ENCODE peak calls at places on chromosomes 5 and 9, in eight cellular contexts. One of them, this sample, is unnamed.

GRCh38 chr9:112945620-112946208 is 55.0 kb upstream of the SLC46A2 start:
- DNase-seq in sigmoid colon: no peak
- DNase-seq in GM12865: no peak
- DNase-seq in spleen: no peak
- DNase-seq in bronchial epithelial cell: no peak
- DNase-seq in fibroblast of villous mesenchyme: no peak
- DNase-seq in lower lobe of right lung: no peak
- DNase-seq in OCI-LY7: no peak
- DNase-seq in this sample: no peak

GRCh38 chr9:80885894-80886293 is 803.5 kb downstream of the TLE1 start:
- DNase-seq in GM12865: no peak
- DNase-seq in sigmoid colon: no peak
- DNase-seq in bronchial epithelial cell: peak; percentile 8
- DNase-seq in spleen: no peak
- DNase-seq in OCI-LY7: no peak
- DNase-seq in fibroblast of villous mesenchyme: peak; percentile 5
- DNase-seq in lower lobe of right lung: no peak
- DNase-seq in this sample: no peak

GRCh38 chr5:142800776-142801494 is 30.8 kb downstream of the ARHGAP26 start:
- DNase-seq in bronchial epithelial cell: no peak
- DNase-seq in OCI-LY7: peak; percentile 85
- DNase-seq in sigmoid colon: no peak
- DNase-seq in spleen: no peak
- DNase-seq in fibroblast of villous mesenchyme: no peak
- DNase-seq in GM12865: peak; percentile 65
- DNase-seq in lower lobe of right lung: no peak
- DNase-seq in this sample: peak; percentile 62

GRCh38 chr9:6667633-6668280 is 22.2 kb upstream of the GLDC start:
- DNase-seq in bronchial epithelial cell: peak; percentile 47
- DNase-seq in fibroblast of villous mesenchyme: peak; percentile 37
- DNase-seq in GM12865: peak; percentile 56
- DNase-seq in lower lobe of right lung: no peak
- DNase-seq in OCI-LY7: peak; percentile 55
- DNase-seq in spleen: no peak
- DNase-seq in sigmoid colon: no peak
- DNase-seq in this sample: no peak

GRCh38 chr9:119280740-119281485 is 88.3 kb downstream of the BRINP1 start:
- DNase-seq in spleen: no peak
- DNase-seq in bronchial epithelial cell: no peak
- DNase-seq in OCI-LY7: no peak
- DNase-seq in fibroblast of villous mesenchyme: no peak
- DNase-seq in GM12865: peak; percentile 10
- DNase-seq in sigmoid colon: no peak
- DNase-seq in lower lobe of right lung: no peak
- DNase-seq in this sample: no peak

GRCh38 chr5:173163219-173163618 is 18.9 kb downstream of the BNIP1 start:
- DNase-seq in OCI-LY7: no peak
- DNase-seq in sigmoid colon: no peak
- DNase-seq in GM12865: no peak
- DNase-seq in bronchial epithelial cell: no peak
- DNase-seq in fibroblast of villous mesenchyme: no peak
- DNase-seq in lower lobe of right lung: no peak
- DNase-seq in spleen: no peak
- DNase-seq in this sample: no peak

GRCh38 chr5:95730730-95731570 is at the start of gene RHOBTB3:
- DNase-seq in spleen: peak; percentile 91
- DNase-seq in lower lobe of right lung: peak; percentile 88
- DNase-seq in GM12865: peak; percentile 71
- DNase-seq in fibroblast of villous mesenchyme: peak; percentile 96
- DNase-seq in OCI-LY7: peak; percentile 38
- DNase-seq in bronchial epithelial cell: peak; percentile 69
- DNase-seq in sigmoid colon: peak; percentile 96
- DNase-seq in this sample: peak; percentile 56

GRCh38 chr5:144032375-144032774 is 138.1 kb downstream of the YIPF5 start:
- DNase-seq in bronchial epithelial cell: no peak
- DNase-seq in GM12865: no peak
- DNase-seq in spleen: no peak
- DNase-seq in fibroblast of villous mesenchyme: no peak
- DNase-seq in OCI-LY7: no peak
- DNase-seq in sigmoid colon: no peak
- DNase-seq in lower lobe of right lung: no peak
- DNase-seq in this sample: no peak

GRCh38 chr5:54651482-54652076 is 134.0 kb downstream of the SNX18 start:
- DNase-seq in lower lobe of right lung: peak; percentile 75
- DNase-seq in bronchial epithelial cell: peak; percentile 84
- DNase-seq in OCI-LY7: no peak
- DNase-seq in sigmoid colon: peak; percentile 87
- DNase-seq in fibroblast of villous mesenchyme: no peak
- DNase-seq in spleen: no peak
- DNase-seq in GM12865: no peak
- DNase-seq in this sample: no peak

GRCh38 chr5:40477856-40478546 is 201.7 kb upstream of the PTGER4 start:
- DNase-seq in GM12865: no peak
- DNase-seq in bronchial epithelial cell: peak; percentile 68
- DNase-seq in fibroblast of villous mesenchyme: no peak
- DNase-seq in lower lobe of right lung: no peak
- DNase-seq in sigmoid colon: peak; percentile 72
- DNase-seq in spleen: no peak
- DNase-seq in OCI-LY7: no peak
- DNase-seq in this sample: no peak

GRCh38 chr5:129003232-129003631 is 37.9 kb downstream of the SLC27A6 start:
- DNase-seq in OCI-LY7: no peak
- DNase-seq in spleen: no peak
- DNase-seq in bronchial epithelial cell: peak; percentile 58
- DNase-seq in fibroblast of villous mesenchyme: no peak
- DNase-seq in GM12865: peak; percentile 6
- DNase-seq in lower lobe of right lung: no peak
- DNase-seq in sigmoid colon: no peak
- DNase-seq in this sample: no peak

GRCh38 chr5:171984748-171985419 is 21.6 kb downstream of the FBXW11 start:
- DNase-seq in GM12865: peak; percentile 58
- DNase-seq in bronchial epithelial cell: peak; percentile 82
- DNase-seq in spleen: no peak
- DNase-seq in fibroblast of villous mesenchyme: peak; percentile 90
- DNase-seq in sigmoid colon: no peak
- DNase-seq in OCI-LY7: no peak
- DNase-seq in lower lobe of right lung: no peak
- DNase-seq in this sample: no peak

GRCh38 chr9:78351816-78352215 is 54.9 kb downstream of the PSAT1 start:
- DNase-seq in spleen: no peak
- DNase-seq in sigmoid colon: no peak
- DNase-seq in bronchial epithelial cell: no peak
- DNase-seq in fibroblast of villous mesenchyme: no peak
- DNase-seq in OCI-LY7: no peak
- DNase-seq in GM12865: no peak
- DNase-seq in lower lobe of right lung: no peak
- DNase-seq in this sample: no peak

GRCh38 chr9:122228906-122229837 is at the start of gene LHX6:
- DNase-seq in bronchial epithelial cell: peak; percentile 29
- DNase-seq in fibroblast of villous mesenchyme: peak; percentile 15
- DNase-seq in OCI-LY7: no peak
- DNase-seq in GM12865: no peak
- DNase-seq in lower lobe of right lung: no peak
- DNase-seq in spleen: no peak
- DNase-seq in sigmoid colon: no peak
- DNase-seq in this sample: no peak

GRCh38 chr5:121199238-121199999 is 652.3 kb upstream of the FTMT start:
- DNase-seq in sigmoid colon: peak; percentile 40
- DNase-seq in lower lobe of right lung: no peak
- DNase-seq in GM12865: no peak
- DNase-seq in spleen: no peak
- DNase-seq in fibroblast of villous mesenchyme: peak; percentile 86
- DNase-seq in bronchial epithelial cell: no peak
- DNase-seq in OCI-LY7: no peak
- DNase-seq in this sample: no peak

GRCh38 chr9:113581865-113582697 is 118.6 kb downstream of the RGS3 start:
- DNase-seq in lower lobe of right lung: peak; percentile 90
- DNase-seq in GM12865: peak; percentile 99
- DNase-seq in bronchial epithelial cell: no peak
- DNase-seq in fibroblast of villous mesenchyme: peak; percentile 97
- DNase-seq in sigmoid colon: peak; percentile 91
- DNase-seq in OCI-LY7: peak; percentile 99
- DNase-seq in spleen: peak; percentile 97
- DNase-seq in this sample: peak; percentile 90

GRCh38 chr9:12875216-12875615 is 100.4 kb downstream of the LURAP1L start:
- DNase-seq in bronchial epithelial cell: peak; percentile 73
- DNase-seq in OCI-LY7: no peak
- DNase-seq in lower lobe of right lung: no peak
- DNase-seq in fibroblast of villous mesenchyme: no peak
- DNase-seq in sigmoid colon: no peak
- DNase-seq in GM12865: no peak
- DNase-seq in spleen: no peak
- DNase-seq in this sample: no peak

GRCh38 chr5:181204561-181205401 is at the start of gene TRIM7:
- DNase-seq in sigmoid colon: peak; percentile 76
- DNase-seq in lower lobe of right lung: peak; percentile 74
- DNase-seq in fibroblast of villous mesenchyme: peak; percentile 56
- DNase-seq in GM12865: peak; percentile 54
- DNase-seq in spleen: peak; percentile 86
- DNase-seq in OCI-LY7: no peak
- DNase-seq in bronchial epithelial cell: peak; percentile 49
- DNase-seq in this sample: no peak

GRCh38 chr5:181205402-181205734 is 372 bp upstream of the TRIM7 start:
- DNase-seq in sigmoid colon: peak; percentile 66
- DNase-seq in bronchial epithelial cell: no peak
- DNase-seq in lower lobe of right lung: no peak
- DNase-seq in OCI-LY7: no peak
- DNase-seq in GM12865: no peak
- DNase-seq in spleen: no peak
- DNase-seq in fibroblast of villous mesenchyme: no peak
- DNase-seq in this sample: no peak

GRCh38 chr5:181205735-181206401 is 872 bp upstream of the TRIM7 start:
- DNase-seq in GM12865: no peak
- DNase-seq in spleen: no peak
- DNase-seq in sigmoid colon: peak; percentile 67
- DNase-seq in fibroblast of villous mesenchyme: no peak
- DNase-seq in lower lobe of right lung: no peak
- DNase-seq in bronchial epithelial cell: no peak
- DNase-seq in OCI-LY7: no peak
- DNase-seq in this sample: no peak

GRCh38 chr5:181203093-181203711 is 1.8 kb downstream of the TRIM7 start:
- DNase-seq in fibroblast of villous mesenchyme: peak; percentile 72
- DNase-seq in GM12865: no peak
- DNase-seq in OCI-LY7: no peak
- DNase-seq in spleen: peak; percentile 50
- DNase-seq in bronchial epithelial cell: peak; percentile 71
- DNase-seq in sigmoid colon: no peak
- DNase-seq in lower lobe of right lung: no peak
- DNase-seq in this sample: peak; percentile 52

GRCh38 chr5:181203842-181204560 is 995 bp downstream of the TRIM7 start:
- DNase-seq in fibroblast of villous mesenchyme: no peak
- DNase-seq in sigmoid colon: peak; percentile 66
- DNase-seq in spleen: no peak
- DNase-seq in lower lobe of right lung: peak; percentile 56
- DNase-seq in GM12865: no peak
- DNase-seq in OCI-LY7: no peak
- DNase-seq in bronchial epithelial cell: no peak
- DNase-seq in this sample: no peak
- TF ChIP-seq CTCF in fibroblast of villous mesenchyme: no peak
- TF ChIP-seq CTCF in sigmoid colon: no peak
- TF ChIP-seq CTCF in spleen: no peak
- TF ChIP-seq CTCF in lower lobe of right lung: no peak
- TF ChIP-seq CTCF in GM12865: no peak
- TF ChIP-seq CTCF in OCI-LY7: no peak
- TF ChIP-seq CTCF in bronchial epithelial cell: no peak
- TF ChIP-seq CTCF in this sample: no peak

DNA sequence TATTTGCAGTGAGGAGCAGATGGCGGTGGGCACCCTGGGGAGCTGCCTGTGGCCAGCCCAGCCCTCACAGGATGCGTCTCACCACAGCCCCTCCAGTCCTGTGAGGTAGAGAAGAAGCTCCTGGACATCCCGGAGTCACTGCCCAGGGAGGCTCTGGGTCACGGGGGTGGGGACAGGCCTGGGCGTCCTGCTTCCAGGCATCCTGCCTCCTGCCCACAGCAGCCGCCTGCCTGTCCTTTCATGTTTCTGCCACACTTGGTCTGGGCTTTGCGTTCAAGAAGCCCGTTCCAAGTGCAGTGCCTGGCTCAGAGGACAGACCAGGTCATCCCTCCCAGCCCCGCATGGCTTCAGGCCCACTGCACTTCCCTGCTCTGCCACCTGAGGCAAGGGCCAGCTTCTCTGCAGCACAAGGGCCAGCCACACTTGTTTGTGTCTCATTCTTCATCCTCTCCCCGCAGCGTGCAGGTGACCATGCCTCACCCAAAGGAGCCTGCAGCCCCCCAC is 38.2 kb downstream of the ZDHHC11B start:
- DNase-seq in bronchial epithelial cell: no peak
- DNase-seq in OCI-LY7: no peak
- DNase-seq in GM12865: no peak
- DNase-seq in sigmoid colon: no peak
- DNase-seq in spleen: no peak
- DNase-seq in fibroblast of villous mesenchyme: no peak
- DNase-seq in lower lobe of right lung: no peak
- DNase-seq in this sample: no peak
- TF ChIP-seq CTCF in bronchial epithelial cell: no peak
- TF ChIP-seq CTCF in OCI-LY7: no peak
- TF ChIP-seq CTCF in GM12865: no peak
- TF ChIP-seq CTCF in sigmoid colon: no peak
- TF ChIP-seq CTCF in spleen: no peak
- TF ChIP-seq CTCF in fibroblast of villous mesenchyme: no peak
- TF ChIP-seq CTCF in lower lobe of right lung: no peak
- TF ChIP-seq CTCF in this sample: no peak

DNA sequence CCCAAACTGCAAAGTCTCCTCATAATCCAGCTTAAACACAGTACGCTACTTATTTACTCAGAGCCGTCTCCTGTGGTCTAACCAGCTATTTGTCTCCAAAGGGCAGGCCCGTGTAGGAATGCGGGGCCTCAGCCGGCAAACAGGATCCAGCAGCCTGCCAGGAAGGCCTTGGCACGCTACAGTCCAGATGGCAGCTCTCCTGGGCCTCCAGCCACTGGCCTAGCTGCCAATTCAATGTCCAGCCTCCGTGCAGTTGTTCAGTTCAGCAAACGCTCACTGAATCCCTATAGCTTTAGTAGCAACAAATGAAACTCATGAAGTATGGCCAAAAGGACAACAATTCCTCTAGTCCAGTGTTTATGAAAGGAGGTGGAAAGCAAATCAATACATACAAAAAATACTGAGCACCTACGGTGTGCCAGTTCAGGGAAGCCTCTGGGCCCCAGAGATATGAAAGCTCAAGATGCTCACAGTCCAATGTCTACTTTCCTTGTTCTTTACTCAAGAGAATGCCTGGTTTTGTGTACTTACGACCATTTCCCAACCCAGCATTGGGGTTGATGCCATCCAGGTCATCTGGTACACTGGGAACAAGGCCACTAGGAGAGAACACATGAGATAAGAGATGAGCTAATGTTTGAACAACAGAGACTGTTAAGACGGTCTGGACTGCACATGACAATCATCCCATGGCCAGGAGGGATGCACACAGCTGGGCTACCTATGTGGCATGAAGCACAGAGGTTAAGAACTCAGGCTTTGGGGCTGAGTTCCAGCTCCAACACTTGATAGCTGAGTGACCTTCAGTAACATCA is 8.3 kb downstream of the CDK5RAP2 start:
- DNase-seq in lower lobe of right lung: peak; percentile 59
- DNase-seq in spleen: no peak
- DNase-seq in bronchial epithelial cell: no peak
- DNase-seq in GM12865: no peak
- DNase-seq in fibroblast of villous mesenchyme: peak; percentile 22
- DNase-seq in sigmoid colon: peak; percentile 79
- DNase-seq in OCI-LY7: no peak
- DNase-seq in this sample: no peak
- TF ChIP-seq CTCF in lower lobe of right lung: no peak
- TF ChIP-seq CTCF in spleen: no peak
- TF ChIP-seq CTCF in bronchial epithelial cell: no peak
- TF ChIP-seq CTCF in GM12865: no peak
- TF ChIP-seq CTCF in fibroblast of villous mesenchyme: no peak
- TF ChIP-seq CTCF in sigmoid colon: no peak
- TF ChIP-seq CTCF in OCI-LY7: no peak
- TF ChIP-seq CTCF in this sample: no peak

GRCh38 chr9:33097192-33097591 is 20.7 kb upstream of the SMU1 start:
- DNase-seq in fibroblast of villous mesenchyme: no peak
- DNase-seq in bronchial epithelial cell: no peak
- DNase-seq in lower lobe of right lung: no peak
- DNase-seq in sigmoid colon: no peak
- DNase-seq in OCI-LY7: no peak
- DNase-seq in GM12865: no peak
- DNase-seq in spleen: no peak
- DNase-seq in this sample: no peak
- TF ChIP-seq CTCF in fibroblast of villous mesenchyme: no peak
- TF ChIP-seq CTCF in bronchial epithelial cell: no peak
- TF ChIP-seq CTCF in lower lobe of right lung: no peak
- TF ChIP-seq CTCF in sigmoid colon: no peak
- TF ChIP-seq CTCF in OCI-LY7: no peak
- TF ChIP-seq CTCF in GM12865: no peak
- TF ChIP-seq CTCF in spleen: no peak
- TF ChIP-seq CTCF in this sample: no peak